ENCODE peak calls at places on chromosome 14, in four cellular contexts. G is GM12878, L is K562, D is HL-60. Y is an unnamed sample.

GRCh38 chr14:35879654-35880249 is 53.6 kb downstream of the BRMS1L start:
- DNase-seq in G (no peak), L (no peak), D (no peak), Y (no peak)

GRCh38 chr14:74538411-74539391 is 45.1 kb downstream of the ISCA2 start:
- DNase-seq in G (no peak), L (no peak), D (no peak), Y (no peak)

GRCh38 chr14:63229330-63230059 is 25.3 kb downstream of the RHOJ start:
- DNase-seq in G (no peak), L (no peak), D (no peak), Y (no peak)

GRCh38 chr14:93114068-93114710 is 1.5 kb downstream of the ITPK1 start:
- DNase-seq in G (no peak), L (no peak), D (no peak), Y (no peak)

GRCh38 chr14:59278111-59278510 is 89.6 kb downstream of the DAAM1 start:
- DNase-seq in G (no peak), L (peak; percentile 30), D (no peak), Y (no peak)

GRCh38 chr14:33509454-33509853 is 441.4 kb downstream of the EGLN3 start:
- DNase-seq in G (no peak), L (no peak), D (no peak), Y (no peak)

GRCh38 chr14:74085047-74085637 is 386 bp downstream of the LIN52 start:
- DNase-seq in G (no peak), L (peak; percentile 46), D (peak; percentile 13), Y (no peak)

GRCh38 chr14:77584809-77585208 is 31.6 kb downstream of the SPTLC2 start:
- DNase-seq in G (no peak), L (no peak), D (no peak), Y (no peak)

GRCh38 chr14:68820536-68820935 is 27.7 kb upstream of the ZFP36L1 start:
- DNase-seq in G (no peak), L (no peak), D (no peak), Y (no peak)

GRCh38 chr14:68817513-68818212 is 24.8 kb upstream of the ZFP36L1 start:
- DNase-seq in G (no peak), L (no peak), D (no peak), Y (no peak)

GRCh38 chr14:68820119-68820518 is 27.3 kb upstream of the ZFP36L1 start:
- DNase-seq in G (no peak), L (no peak), D (no peak), Y (no peak)

GRCh38 chr14:68820999-68821683 is 28.3 kb upstream of the ZFP36L1 start:
- DNase-seq in G (peak; percentile 83), L (no peak), D (no peak), Y (no peak)

DNA sequence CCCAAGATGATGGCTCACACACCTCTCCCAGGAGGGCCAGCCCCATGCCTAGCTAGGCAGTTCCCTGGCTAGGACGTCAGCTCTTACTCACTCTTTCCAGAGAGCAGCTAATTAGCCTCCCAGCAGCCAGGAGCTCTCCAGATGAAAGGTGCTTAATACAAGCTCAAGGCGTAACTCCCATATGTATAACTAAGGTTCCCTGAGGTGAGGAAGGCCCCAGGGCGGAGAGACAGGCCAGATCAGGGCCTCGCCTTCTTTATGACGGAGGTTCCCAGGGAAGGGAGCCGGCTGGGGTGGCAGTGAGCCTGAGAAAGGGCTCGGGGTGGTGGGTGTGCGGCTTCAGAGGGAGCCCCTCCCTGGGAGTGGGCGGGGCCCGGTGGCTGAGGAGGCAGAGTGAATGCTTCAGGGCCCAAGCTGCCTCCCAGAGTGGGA is 26.4 kb upstream of the ZFP36L1 start:
- DNase-seq in G (no peak), L (peak; percentile 60), D (no peak), Y (no peak)
- TF ChIP-seq POLR2AphosphoS5 in G (no peak), L (no peak), D (no peak), Y (no peak)

GRCh38 chr14:64970776-64971451 is 1.2 kb downstream of the RAB15 start:
- DNase-seq in G (no peak), L (no peak), D (no peak), Y (no peak)
- TF ChIP-seq SPI1 in G (no peak), L (no peak), D (no peak), Y (no peak)

DNA sequence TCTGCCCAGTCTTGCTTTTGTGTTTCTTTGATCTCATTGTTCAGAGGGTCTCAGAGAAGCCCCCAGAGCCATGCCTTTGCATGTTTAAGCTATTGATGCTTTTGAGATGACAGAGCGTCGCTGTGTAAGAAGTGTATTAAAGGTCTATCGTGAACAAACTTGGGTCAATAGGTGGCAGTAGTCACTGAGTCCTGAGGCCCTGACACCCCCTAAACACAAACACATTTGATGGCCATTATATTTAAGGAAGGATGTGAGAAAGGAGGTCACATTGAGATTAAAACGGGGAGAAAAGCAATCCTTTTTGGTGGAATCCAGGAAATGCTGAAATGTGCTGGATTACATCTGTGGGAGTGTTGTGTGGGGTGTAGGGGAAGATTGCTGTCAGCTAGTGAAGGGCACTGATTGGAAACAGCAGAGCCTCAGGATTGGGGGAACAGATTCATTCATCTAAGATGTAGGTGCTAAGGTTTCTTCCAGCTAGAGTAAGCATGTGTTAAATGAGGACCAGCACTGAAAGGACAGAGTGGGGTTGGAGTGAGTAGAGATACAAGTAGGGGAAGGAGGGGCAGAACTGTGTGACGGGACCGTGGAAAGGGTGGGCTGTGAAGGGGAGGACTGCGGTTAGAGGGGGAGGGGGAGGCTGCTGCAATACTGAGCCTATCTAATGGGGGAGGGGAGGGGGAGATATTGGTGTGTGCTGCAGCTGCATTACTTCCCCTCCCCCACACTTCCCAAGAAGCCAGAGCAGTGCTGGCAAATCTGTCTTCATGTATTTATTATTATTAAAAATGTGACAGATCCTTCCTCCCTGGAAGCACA is 12.7 kb downstream of the NGDN start:
- DNase-seq in G (no peak), L (no peak), D (no peak), Y (no peak)
- TF ChIP-seq POLR2AphosphoS5 in G (no peak), L (no peak), D (no peak), Y (no peak)

GRCh38 chr14:95981939-95982338 is 57.2 kb upstream of the C14orf132 start:
- DNase-seq in G (no peak), L (no peak), D (no peak), Y (no peak)

GRCh38 chr14:95984206-95984605 is 55.0 kb upstream of the C14orf132 start:
- DNase-seq in G (no peak), L (no peak), D (no peak), Y (no peak)

GRCh38 chr14:95980402-95980801 is 58.8 kb upstream of the C14orf132 start:
- DNase-seq in G (no peak), L (no peak), D (no peak), Y (no peak)

DNA sequence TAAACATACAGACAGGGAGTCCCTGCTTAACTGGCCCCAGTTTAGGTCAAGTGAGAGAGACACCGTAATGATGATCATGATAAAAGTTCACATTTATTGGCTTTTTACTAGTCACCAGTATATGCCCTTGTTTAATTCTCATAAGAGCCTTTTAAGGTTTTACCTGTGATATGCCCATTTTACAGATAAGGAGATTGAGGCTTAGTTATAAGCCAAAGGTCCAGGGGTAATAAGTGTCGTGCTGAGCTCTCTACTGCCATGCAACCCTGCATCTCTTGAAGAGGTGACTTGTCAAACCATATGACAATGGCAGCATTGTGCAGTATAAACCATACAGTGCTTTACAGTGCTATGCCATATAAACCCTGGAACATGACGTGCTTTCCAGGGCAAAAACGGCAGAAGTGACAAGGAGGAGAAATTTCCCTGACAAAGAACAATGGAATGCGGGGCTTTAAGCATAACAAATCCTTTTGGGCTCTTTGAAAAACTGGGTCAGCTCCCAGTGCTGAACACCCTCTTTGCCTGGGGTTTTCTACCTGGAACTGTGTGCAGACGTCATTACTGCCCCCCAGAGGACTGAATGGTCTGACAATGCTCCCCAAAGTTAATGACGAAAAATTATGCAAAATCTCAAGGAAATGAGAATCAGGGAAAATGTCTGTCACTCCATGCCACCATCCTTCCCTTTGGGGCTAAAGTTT is 59.7 kb upstream of the C14orf132 start:
- DNase-seq in G (no peak), L (no peak), D (no peak), Y (no peak)
- TF ChIP-seq SPI1 in G (no peak), L (no peak), D (no peak), Y (no peak)

DNA sequence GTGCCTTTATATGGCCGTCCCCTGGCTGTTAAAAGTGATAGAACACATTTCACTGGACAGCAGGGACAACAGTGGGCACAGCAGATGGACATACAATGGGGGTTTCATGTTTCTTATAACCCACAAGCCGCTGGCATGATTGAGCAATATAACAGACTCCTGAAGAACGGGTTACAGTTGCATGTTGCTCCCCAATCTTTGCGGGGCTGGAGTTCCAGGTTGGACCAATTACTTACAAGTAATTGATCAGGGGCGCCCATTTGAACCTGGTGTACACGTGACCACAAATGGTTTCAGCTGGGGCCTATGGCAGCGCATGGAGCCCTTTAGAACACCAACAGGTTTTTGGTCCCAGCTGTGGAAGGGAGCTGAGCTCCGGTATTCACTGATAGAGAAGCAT is 13.1 kb upstream of the RNASE12 start:
- DNase-seq in G (no peak), L (no peak), D (peak; percentile 15), Y (no peak)
- TF ChIP-seq POLR2AphosphoS5 in G (no peak), L (no peak), D (no peak), Y (no peak)

Y was measured in GM12891.